ENCODE peak calls at places on chromosome 20, in ten cellular contexts. U, J, B, V, E, P, Z, D, L and F are unnamed samples.

GRCh38 chr20:10667560-10668167 is 6.1 kb downstream of the JAG1 start:
- DNase-seq in U (no peak), J (no peak), B (no peak), V (no peak), E (no peak), P (no peak), Z (no peak), D (no peak), L (peak; percentile 7), F (peak; percentile 81)

GRCh38 chr20:43492101-43492500 is 15.4 kb upstream of the L3MBTL1 start:
- DNase-seq in U (no peak), J (no peak), B (no peak), V (no peak), E (no peak), P (no peak), Z (no peak), D (no peak), L (no peak), F (no peak)

GRCh38 chr20:949717-950116 is 33.6 kb upstream of the ANGPT4 start:
- DNase-seq in U (no peak), J (no peak), B (no peak), V (no peak), E (no peak), P (no peak), Z (no peak), D (no peak), L (no peak), F (no peak)

GRCh38 chr20:52494244-52494643 is 302.7 kb upstream of the ZFP64 start:
- DNase-seq in U (no peak), J (no peak), B (no peak), V (no peak), E (no peak), P (peak; percentile 99), Z (no peak), D (peak; percentile 81), L (no peak), F (no peak)

GRCh38 chr20:38180781-38181180 is 15.7 kb upstream of the TGM2 start:
- DNase-seq in U (no peak), J (no peak), B (no peak), V (no peak), E (no peak), P (peak; percentile 46), Z (no peak), D (no peak), L (no peak), F (no peak)

GRCh38 chr20:646107-646867 is 6.7 kb downstream of the SRXN1 start:
- DNase-seq in U (no peak), J (no peak), B (no peak), V (no peak), E (no peak), P (no peak), Z (no peak), D (no peak), L (no peak), F (no peak)

GRCh38 chr20:1761116-1761515 is 103.5 kb upstream of the SIRPG start:
- DNase-seq in U (peak; percentile 12), J (no peak), B (no peak), V (no peak), E (no peak), P (peak; percentile 95), Z (no peak), D (no peak), L (no peak), F (no peak)

GRCh38 chr20:44776977-44777376 is 31.3 kb downstream of the KCNK15 start:
- DNase-seq in U (no peak), J (no peak), B (no peak), V (no peak), E (no peak), P (peak; percentile 44), Z (peak; percentile 74), D (no peak), L (no peak), F (peak; percentile 82)

GRCh38 chr20:24470782-24471582 is 1.6 kb downstream of the SYNDIG1 start:
- DNase-seq in U (no peak), J (no peak), B (no peak), V (no peak), E (no peak), P (peak; percentile 26), Z (peak; percentile 23), D (no peak), L (peak; percentile 28), F (peak; percentile 51)

GRCh38 chr20:24472426-24472825 is 3.0 kb downstream of the SYNDIG1 start:
- DNase-seq in U (no peak), J (no peak), B (no peak), V (no peak), E (no peak), P (no peak), Z (no peak), D (no peak), L (no peak), F (no peak)

GRCh38 chr20:24470031-24470781 is 777 bp downstream of the SYNDIG1 start:
- DNase-seq in U (no peak), J (no peak), B (no peak), V (no peak), E (no peak), P (peak; percentile 50), Z (peak; percentile 54), D (no peak), L (no peak), F (peak; percentile 59)

GRCh38 chr20:24468401-24469115 is 871 bp upstream of the SYNDIG1 start:
- DNase-seq in U (no peak), J (no peak), B (no peak), V (no peak), E (no peak), P (no peak), Z (no peak), D (no peak), L (no peak), F (no peak)

GRCh38 chr20:24469116-24470030 is at the start of gene SYNDIG1:
- DNase-seq in U (no peak), J (no peak), B (no peak), V (no peak), E (no peak), P (peak; percentile 55), Z (peak; percentile 66), D (no peak), L (peak; percentile 24), F (peak; percentile 84)
- H3K27me3 ChIP-seq in U (peaks cover 50% of the 10 kb centered on the region), J (peaks cover 6% of the 10 kb centered on the region), B (no peaks in the 10 kb centered on the region), V (peaks cover 24% of the 10 kb centered on the region), E (peaks cover 22% of the 10 kb centered on the region), P (peaks cover 24% of the 10 kb centered on the region), Z (peaks cover 61% of the 10 kb centered on the region), D (peaks cover 73% of the 10 kb centered on the region), L (no peaks in the 10 kb centered on the region), F (peaks cover 49% of the 10 kb centered on the region)

GRCh38 chr20:59297641-59298040 is 2.8 kb upstream of the EDN3 start:
- DNase-seq in U (no peak), J (no peak), B (no peak), V (no peak), E (no peak), P (no peak), Z (no peak), D (no peak), L (no peak), F (peak; percentile 62)

GRCh38 chr20:59301343-59302007 is 1.1 kb downstream of the EDN3 start:
- DNase-seq in U (no peak), J (no peak), B (no peak), V (no peak), E (no peak), P (no peak), Z (no peak), D (no peak), L (no peak), F (no peak)

GRCh38 chr20:59295531-59295930 is 4.9 kb upstream of the EDN3 start:
- DNase-seq in U (no peak), J (no peak), B (no peak), V (no peak), E (no peak), P (no peak), Z (no peak), D (no peak), L (no peak), F (no peak)

GRCh38 chr20:59299961-59300340 is 460 bp upstream of the EDN3 start:
- DNase-seq in U (no peak), J (no peak), B (no peak), V (peak; percentile 82), E (no peak), P (no peak), Z (no peak), D (no peak), L (no peak), F (no peak)

GRCh38 chr20:59300341-59301081 is at the start of gene EDN3:
- DNase-seq in U (no peak), J (no peak), B (no peak), V (peak; percentile 45), E (peak; percentile 7), P (peak; percentile 3), Z (no peak), D (no peak), L (no peak), F (peak; percentile 54)
- H3K27me3 ChIP-seq in U (peaks cover 16% of the 10 kb centered on the region), J (peaks cover 13% of the 10 kb centered on the region), B (no peaks in the 10 kb centered on the region), V (peaks cover 14% of the 10 kb centered on the region), E (peaks cover 45% of the 10 kb centered on the region), P (peaks cover 3% of the 10 kb centered on the region), Z (peaks cover 96% of the 10 kb centered on the region), D (peaks cover 32% of the 10 kb centered on the region), L (no peaks in the 10 kb centered on the region), F (peaks cover 95% of the 10 kb centered on the region)

DNA sequence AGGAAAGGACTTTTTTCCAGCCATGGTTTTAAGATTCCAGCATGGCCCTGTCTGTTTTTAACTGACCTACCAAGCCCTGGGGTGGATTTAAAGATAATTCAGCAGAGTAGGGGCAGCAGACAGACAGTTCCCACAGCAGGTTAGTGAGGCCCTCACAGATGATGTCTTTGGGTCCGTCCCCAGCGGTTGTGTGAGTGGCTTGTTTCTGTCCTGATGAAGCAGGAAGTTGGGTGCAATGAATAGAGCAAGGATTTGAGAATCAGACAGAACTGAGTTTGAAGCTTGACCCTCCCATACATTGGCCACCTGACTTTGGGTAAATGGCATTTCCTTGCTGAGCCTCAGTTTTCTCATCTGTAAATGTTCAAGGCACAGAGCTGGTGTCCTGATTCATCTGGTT is 77.0 kb upstream of the MAFB start:
- DNase-seq in U (no peak), J (no peak), B (no peak), V (no peak), E (no peak), P (no peak), Z (no peak), D (no peak), L (no peak), F (no peak)
- H3K27me3 ChIP-seq in U (no peaks in the 10 kb centered on the region), J (peaks cover 3% of the 10 kb centered on the region), B (no peaks in the 10 kb centered on the region), V (no peaks in the 10 kb centered on the region), E (no peaks in the 10 kb centered on the region), P (peaks cover 18% of the 10 kb centered on the region), Z (no peaks in the 10 kb centered on the region), D (peaks cover 8% of the 10 kb centered on the region), L (no peaks in the 10 kb centered on the region), F (no peaks in the 10 kb centered on the region)

GRCh38 chr20:62466071-62466760 is 9.6 kb downstream of the GATA5 start:
- DNase-seq in U (no peak), J (no peak), B (no peak), V (no peak), E (no peak), P (no peak), Z (no peak), D (no peak), L (no peak), F (no peak)

GRCh38 chr20:62464990-62465389 is 10.8 kb downstream of the GATA5 start:
- DNase-seq in U (no peak), J (no peak), B (no peak), V (no peak), E (no peak), P (no peak), Z (no peak), D (no peak), L (no peak), F (no peak)

GRCh38 chr20:62461834-62462233 is 14.0 kb downstream of the GATA5 start:
- DNase-seq in U (no peak), J (no peak), B (no peak), V (no peak), E (no peak), P (no peak), Z (no peak), D (no peak), L (no peak), F (no peak)

GRCh38 chr20:62462976-62463592 is 12.7 kb downstream of the GATA5 start:
- DNase-seq in U (no peak), J (no peak), B (no peak), V (no peak), E (no peak), P (no peak), Z (no peak), D (no peak), L (no peak), F (no peak)

DNA sequence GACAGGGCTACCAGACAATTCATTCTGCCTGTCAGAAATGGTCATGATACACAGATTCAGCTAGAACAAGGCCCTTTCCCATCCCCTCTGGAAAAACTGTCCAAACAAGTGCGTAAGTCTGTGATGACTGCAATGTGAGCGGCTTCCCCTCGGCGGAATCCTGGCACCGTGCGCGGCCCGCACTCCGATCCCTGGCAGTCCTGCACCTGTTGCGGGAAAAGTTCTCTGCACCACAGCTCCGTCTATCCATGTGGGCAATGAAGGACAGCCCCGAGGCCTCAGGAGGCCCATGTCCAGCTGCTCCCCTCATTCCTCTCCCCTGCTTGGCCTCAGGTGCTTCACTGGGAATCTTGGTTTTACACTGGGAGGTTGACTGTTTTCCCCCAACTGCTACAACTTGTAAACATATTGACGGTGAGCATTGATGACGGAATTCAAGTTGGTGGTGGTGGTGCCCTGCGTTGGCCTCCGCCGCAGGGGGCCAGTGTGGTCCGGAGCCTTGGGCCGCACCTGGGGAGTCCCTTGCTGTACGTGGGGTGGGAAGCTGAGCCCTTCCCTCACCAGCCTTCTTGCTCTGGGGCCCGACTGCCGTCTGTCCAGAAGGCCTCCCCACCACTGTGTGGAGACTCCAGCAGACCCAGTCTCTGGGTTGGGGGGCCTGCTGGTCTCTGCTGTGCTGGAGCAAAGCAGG is 11.6 kb downstream of the GATA5 start:
- DNase-seq in U (no peak), J (no peak), B (no peak), V (no peak), E (no peak), P (no peak), Z (no peak), D (no peak), L (no peak), F (no peak)
- H3K27me3 ChIP-seq in U (no peaks in the 10 kb centered on the region), J (no peaks in the 10 kb centered on the region), B (no peaks in the 10 kb centered on the region), V (no peaks in the 10 kb centered on the region), E (no peaks in the 10 kb centered on the region), P (peaks cover 9% of the 10 kb centered on the region), Z (no peaks in the 10 kb centered on the region), D (peaks cover 64% of the 10 kb centered on the region), L (no peaks in the 10 kb centered on the region), F (peaks cover 3% of the 10 kb centered on the region)